ENCODE peak calls at places on chromosomes 4 and X, in ten cellular contexts. One of them, this sample, is unnamed.

GRCh38 chr4:127210877-127211276 is 421.9 kb upstream of the INTU start:
- DNase-seq in K562: no peak
- DNase-seq in GM12865: no peak
- DNase-seq in CD4-positive, alpha-beta T cell: no peak
- DNase-seq in psoas muscle: no peak
- DNase-seq in GM10248: no peak
- DNase-seq in kidney epithelial cell: no peak
- DNase-seq in GM06990: no peak
- DNase-seq in activated CD8-positive, alpha-beta T cell treated with anti-CD3 and anti-CD28 coated beads for 36 hours: no peak
- DNase-seq in suprapubic skin: no peak
- DNase-seq in this sample: no peak

GRCh38 chr4:78520808-78521226 is 30.8 kb upstream of the ANXA3 start:
- DNase-seq in K562: no peak
- DNase-seq in GM12865: no peak
- DNase-seq in CD4-positive, alpha-beta T cell: no peak
- DNase-seq in psoas muscle: no peak
- DNase-seq in GM10248: no peak
- DNase-seq in kidney epithelial cell: no peak
- DNase-seq in GM06990: no peak
- DNase-seq in activated CD8-positive, alpha-beta T cell treated with anti-CD3 and anti-CD28 coated beads for 36 hours: no peak
- DNase-seq in suprapubic skin: no peak
- DNase-seq in this sample: no peak

GRCh38 chr4:162865102-162865501 is 301.6 kb downstream of the NAF1 start:
- DNase-seq in K562: no peak
- DNase-seq in GM12865: peak
- DNase-seq in CD4-positive, alpha-beta T cell: no peak
- DNase-seq in psoas muscle: no peak
- DNase-seq in GM10248: no peak
- DNase-seq in kidney epithelial cell: no peak
- DNase-seq in GM06990: no peak
- DNase-seq in activated CD8-positive, alpha-beta T cell treated with anti-CD3 and anti-CD28 coated beads for 36 hours: peak
- DNase-seq in suprapubic skin: no peak
- DNase-seq in this sample: no peak

GRCh38 chr4:478373-478772 is 20.6 kb downstream of the ZNF721 start:
- DNase-seq in K562: no peak
- DNase-seq in GM12865: no peak
- DNase-seq in CD4-positive, alpha-beta T cell: no peak
- DNase-seq in psoas muscle: no peak
- DNase-seq in GM10248: no peak
- DNase-seq in kidney epithelial cell: no peak
- DNase-seq in GM06990: no peak
- DNase-seq in activated CD8-positive, alpha-beta T cell treated with anti-CD3 and anti-CD28 coated beads for 36 hours: no peak
- DNase-seq in suprapubic skin: no peak
- DNase-seq in this sample: no peak

GRCh38 chr4:24405356-24405755 is 179.0 kb downstream of the DHX15 start:
- DNase-seq in K562: no peak
- DNase-seq in GM12865: no peak
- DNase-seq in CD4-positive, alpha-beta T cell: no peak
- DNase-seq in psoas muscle: no peak
- DNase-seq in GM10248: no peak
- DNase-seq in kidney epithelial cell: no peak
- DNase-seq in GM06990: no peak
- DNase-seq in activated CD8-positive, alpha-beta T cell treated with anti-CD3 and anti-CD28 coated beads for 36 hours: no peak
- DNase-seq in suprapubic skin: no peak
- DNase-seq in this sample: no peak

GRCh38 chr4:76011700-76012387 is 4.5 kb upstream of the CXCL9 start:
- DNase-seq in K562: no peak
- DNase-seq in GM12865: peak
- DNase-seq in CD4-positive, alpha-beta T cell: no peak
- DNase-seq in psoas muscle: no peak
- DNase-seq in GM10248: peak
- DNase-seq in kidney epithelial cell: no peak
- DNase-seq in GM06990: peak
- DNase-seq in activated CD8-positive, alpha-beta T cell treated with anti-CD3 and anti-CD28 coated beads for 36 hours: no peak
- DNase-seq in suprapubic skin: no peak
- DNase-seq in this sample: no peak

GRCh38 chr4:39346856-39347519 is 19.2 kb downstream of the RFC1 start:
- DNase-seq in K562: no peak
- DNase-seq in GM12865: no peak
- DNase-seq in CD4-positive, alpha-beta T cell: no peak
- DNase-seq in psoas muscle: no peak
- DNase-seq in GM10248: no peak
- DNase-seq in kidney epithelial cell: no peak
- DNase-seq in GM06990: no peak
- DNase-seq in activated CD8-positive, alpha-beta T cell treated with anti-CD3 and anti-CD28 coated beads for 36 hours: no peak
- DNase-seq in suprapubic skin: no peak
- DNase-seq in this sample: no peak

GRCh38 chr4:154807042-154807630 is 26.1 kb downstream of the RBM46 start:
- DNase-seq in K562: peak
- DNase-seq in GM12865: peak
- DNase-seq in CD4-positive, alpha-beta T cell: no peak
- DNase-seq in psoas muscle: no peak
- DNase-seq in GM10248: no peak
- DNase-seq in kidney epithelial cell: no peak
- DNase-seq in GM06990: peak
- DNase-seq in activated CD8-positive, alpha-beta T cell treated with anti-CD3 and anti-CD28 coated beads for 36 hours: no peak
- DNase-seq in suprapubic skin: no peak
- DNase-seq in this sample: no peak

GRCh38 chr4:130712038-130712437 is 1616.1 kb downstream of the C4orf33 start:
- DNase-seq in K562: no peak
- DNase-seq in GM12865: no peak
- DNase-seq in CD4-positive, alpha-beta T cell: no peak
- DNase-seq in psoas muscle: no peak
- DNase-seq in GM10248: no peak
- DNase-seq in kidney epithelial cell: peak
- DNase-seq in GM06990: no peak
- DNase-seq in activated CD8-positive, alpha-beta T cell treated with anti-CD3 and anti-CD28 coated beads for 36 hours: no peak
- DNase-seq in suprapubic skin: no peak
- DNase-seq in this sample: no peak

GRCh38 chr4:120760047-120760446 is 162.5 kb downstream of the PRDM5 start:
- DNase-seq in K562: no peak
- DNase-seq in GM12865: no peak
- DNase-seq in CD4-positive, alpha-beta T cell: no peak
- DNase-seq in psoas muscle: no peak
- DNase-seq in GM10248: no peak
- DNase-seq in kidney epithelial cell: no peak
- DNase-seq in GM06990: no peak
- DNase-seq in activated CD8-positive, alpha-beta T cell treated with anti-CD3 and anti-CD28 coated beads for 36 hours: no peak
- DNase-seq in suprapubic skin: no peak
- DNase-seq in this sample: no peak

GRCh38 chr4:99763635-99764101 is 53.0 kb upstream of the DAPP1 start:
- DNase-seq in K562: no peak
- DNase-seq in GM12865: no peak
- DNase-seq in CD4-positive, alpha-beta T cell: no peak
- DNase-seq in psoas muscle: no peak
- DNase-seq in GM10248: no peak
- DNase-seq in kidney epithelial cell: peak
- DNase-seq in GM06990: no peak
- DNase-seq in activated CD8-positive, alpha-beta T cell treated with anti-CD3 and anti-CD28 coated beads for 36 hours: peak
- DNase-seq in suprapubic skin: no peak
- DNase-seq in this sample: no peak

DNA sequence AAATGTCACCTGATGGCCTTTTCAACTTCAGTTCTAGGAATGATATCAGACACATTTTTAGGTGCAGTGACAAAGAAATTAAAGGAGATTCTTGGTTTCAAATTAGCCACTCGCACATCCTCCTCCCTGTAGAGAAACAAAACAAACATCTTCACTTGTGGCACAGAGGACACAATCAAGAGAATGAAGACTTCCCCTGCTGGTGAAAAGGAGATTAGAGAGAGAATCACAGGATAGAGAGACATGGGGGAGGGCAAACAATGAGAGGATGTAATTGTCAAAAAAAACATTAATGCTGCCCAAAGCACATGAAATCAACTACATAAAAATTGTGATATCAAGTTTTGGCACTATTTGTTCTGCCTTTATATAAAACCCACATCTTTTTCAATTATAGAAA is 34.5 kb downstream of the ACE2 start:
- DNase-seq in K562: no peak
- DNase-seq in GM12865: no peak
- DNase-seq in CD4-positive, alpha-beta T cell: no peak
- DNase-seq in psoas muscle: no peak
- DNase-seq in GM10248: no peak
- DNase-seq in kidney epithelial cell: no peak
- DNase-seq in GM06990: no peak
- DNase-seq in activated CD8-positive, alpha-beta T cell treated with anti-CD3 and anti-CD28 coated beads for 36 hours: no peak
- DNase-seq in suprapubic skin: no peak
- DNase-seq in this sample: no peak
- TF ChIP-seq CTCF in K562: no peak
- TF ChIP-seq CTCF in GM12865: no peak
- TF ChIP-seq CTCF in CD4-positive, alpha-beta T cell: no peak
- TF ChIP-seq CTCF in psoas muscle: no peak
- TF ChIP-seq CTCF in GM10248: no peak
- TF ChIP-seq CTCF in kidney epithelial cell: no peak
- TF ChIP-seq CTCF in GM06990: peak
- TF ChIP-seq CTCF in activated CD8-positive, alpha-beta T cell treated with anti-CD3 and anti-CD28 coated beads for 36 hours: no peak
- TF ChIP-seq CTCF in suprapubic skin: no peak
- TF ChIP-seq CTCF in this sample: no peak

GRCh38 chr4:168715889-168716288 is 219.0 kb downstream of the PALLD start:
- DNase-seq in K562: no peak
- DNase-seq in GM12865: no peak
- DNase-seq in CD4-positive, alpha-beta T cell: no peak
- DNase-seq in psoas muscle: no peak
- DNase-seq in GM10248: no peak
- DNase-seq in kidney epithelial cell: no peak
- DNase-seq in GM06990: no peak
- DNase-seq in activated CD8-positive, alpha-beta T cell treated with anti-CD3 and anti-CD28 coated beads for 36 hours: no peak
- DNase-seq in suprapubic skin: no peak
- DNase-seq in this sample: no peak

GRCh38 chr4:168719725-168720124 is 222.9 kb downstream of the PALLD start:
- DNase-seq in K562: no peak
- DNase-seq in GM12865: no peak
- DNase-seq in CD4-positive, alpha-beta T cell: no peak
- DNase-seq in psoas muscle: no peak
- DNase-seq in GM10248: no peak
- DNase-seq in kidney epithelial cell: no peak
- DNase-seq in GM06990: no peak
- DNase-seq in activated CD8-positive, alpha-beta T cell treated with anti-CD3 and anti-CD28 coated beads for 36 hours: no peak
- DNase-seq in suprapubic skin: no peak
- DNase-seq in this sample: no peak

GRCh38 chr4:168717852-168718251 is 221.0 kb downstream of the PALLD start:
- DNase-seq in K562: no peak
- DNase-seq in GM12865: no peak
- DNase-seq in CD4-positive, alpha-beta T cell: no peak
- DNase-seq in psoas muscle: no peak
- DNase-seq in GM10248: no peak
- DNase-seq in kidney epithelial cell: no peak
- DNase-seq in GM06990: no peak
- DNase-seq in activated CD8-positive, alpha-beta T cell treated with anti-CD3 and anti-CD28 coated beads for 36 hours: no peak
- DNase-seq in suprapubic skin: no peak
- DNase-seq in this sample: no peak

GRCh38 chr4:168713193-168713592 is 216.3 kb downstream of the PALLD start:
- DNase-seq in K562: no peak
- DNase-seq in GM12865: no peak
- DNase-seq in CD4-positive, alpha-beta T cell: no peak
- DNase-seq in psoas muscle: no peak
- DNase-seq in GM10248: no peak
- DNase-seq in kidney epithelial cell: no peak
- DNase-seq in GM06990: no peak
- DNase-seq in activated CD8-positive, alpha-beta T cell treated with anti-CD3 and anti-CD28 coated beads for 36 hours: no peak
- DNase-seq in suprapubic skin: no peak
- DNase-seq in this sample: no peak

DNA sequence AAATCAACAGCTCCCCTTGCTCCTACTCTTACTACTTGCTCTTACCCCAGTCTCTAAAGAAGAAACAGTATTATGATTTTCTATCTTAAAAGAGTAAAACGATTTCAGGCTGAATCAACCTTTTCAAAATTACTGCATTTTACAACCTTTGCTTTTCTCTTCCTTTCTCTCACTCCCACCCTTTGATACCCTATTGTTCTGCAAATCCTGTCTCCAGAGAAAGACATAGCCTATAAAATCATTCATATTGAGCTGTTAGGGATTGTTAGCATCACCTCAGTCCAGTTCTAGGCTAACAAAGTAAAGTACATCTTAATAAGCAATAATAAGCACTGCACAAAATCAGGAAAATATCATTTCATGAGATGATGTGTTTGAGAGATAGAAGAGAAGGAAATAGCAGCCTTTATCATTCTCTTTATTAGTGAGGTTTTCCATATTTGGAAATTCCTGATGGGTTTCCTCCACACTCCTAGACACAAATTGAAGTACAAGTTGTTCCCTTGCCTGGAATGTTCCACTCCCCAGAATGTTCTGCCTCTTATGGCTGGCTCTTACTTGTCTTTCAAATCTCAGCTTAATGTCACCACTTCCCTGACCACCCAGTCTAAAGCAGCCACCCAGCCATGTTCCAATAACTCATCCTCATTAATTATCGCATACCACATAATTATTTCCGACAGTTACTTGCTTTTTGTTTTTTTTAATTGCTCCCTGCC is 219.7 kb downstream of the PALLD start:
- DNase-seq in K562: no peak
- DNase-seq in GM12865: no peak
- DNase-seq in CD4-positive, alpha-beta T cell: no peak
- DNase-seq in psoas muscle: no peak
- DNase-seq in GM10248: no peak
- DNase-seq in kidney epithelial cell: no peak
- DNase-seq in GM06990: no peak
- DNase-seq in activated CD8-positive, alpha-beta T cell treated with anti-CD3 and anti-CD28 coated beads for 36 hours: no peak
- DNase-seq in suprapubic skin: no peak
- DNase-seq in this sample: no peak
- TF ChIP-seq CTCF in K562: no peak
- TF ChIP-seq CTCF in GM12865: no peak
- TF ChIP-seq CTCF in CD4-positive, alpha-beta T cell: no peak
- TF ChIP-seq CTCF in psoas muscle: no peak
- TF ChIP-seq CTCF in GM10248: no peak
- TF ChIP-seq CTCF in kidney epithelial cell: no peak
- TF ChIP-seq CTCF in GM06990: no peak
- TF ChIP-seq CTCF in activated CD8-positive, alpha-beta T cell treated with anti-CD3 and anti-CD28 coated beads for 36 hours: no peak
- TF ChIP-seq CTCF in suprapubic skin: no peak
- TF ChIP-seq CTCF in this sample: no peak

GRCh38 chr4:140359571-140360427 is 13.6 kb upstream of the SCOC start:
- DNase-seq in K562: peak
- DNase-seq in GM12865: peak
- DNase-seq in CD4-positive, alpha-beta T cell: peak
- DNase-seq in psoas muscle: peak
- DNase-seq in GM10248: peak
- DNase-seq in kidney epithelial cell: no peak
- DNase-seq in GM06990: peak
- DNase-seq in activated CD8-positive, alpha-beta T cell treated with anti-CD3 and anti-CD28 coated beads for 36 hours: peak
- DNase-seq in suprapubic skin: peak
- DNase-seq in this sample: peak
- TF ChIP-seq CTCF in K562: peak
- TF ChIP-seq CTCF in GM12865: peak
- TF ChIP-seq CTCF in CD4-positive, alpha-beta T cell: peak
- TF ChIP-seq CTCF in psoas muscle: peak
- TF ChIP-seq CTCF in GM10248: peak
- TF ChIP-seq CTCF in kidney epithelial cell: peak
- TF ChIP-seq CTCF in GM06990: peak
- TF ChIP-seq CTCF in activated CD8-positive, alpha-beta T cell treated with anti-CD3 and anti-CD28 coated beads for 36 hours: peak
- TF ChIP-seq CTCF in suprapubic skin: peak
- TF ChIP-seq CTCF in this sample: peak

DNA sequence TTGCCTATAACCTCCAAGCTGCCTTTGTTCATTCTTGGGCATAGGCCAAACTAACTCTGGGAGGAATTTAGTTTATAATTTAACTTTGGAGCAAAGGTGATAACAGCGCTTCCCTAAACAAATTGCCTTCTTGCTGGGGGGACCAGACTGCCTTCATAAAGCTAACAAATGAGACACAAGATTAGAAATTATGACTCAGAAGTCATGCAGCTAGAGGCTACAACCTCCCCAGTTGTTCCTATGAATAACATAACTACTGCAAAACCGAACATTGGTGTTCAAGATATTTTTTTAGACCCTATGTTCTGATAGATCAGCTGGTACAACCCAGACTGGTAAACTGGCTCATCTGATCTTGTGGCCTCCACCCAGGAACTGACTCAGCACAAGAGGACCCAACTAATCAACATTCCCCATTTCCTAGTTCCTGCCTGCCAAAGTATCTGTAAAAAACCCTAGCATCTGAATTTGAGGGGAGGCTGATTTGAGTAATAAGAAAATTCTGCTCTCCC is 22.0 kb upstream of the TMPRSS11B start:
- DNase-seq in K562: no peak
- DNase-seq in GM12865: no peak
- DNase-seq in CD4-positive, alpha-beta T cell: no peak
- DNase-seq in psoas muscle: no peak
- DNase-seq in GM10248: no peak
- DNase-seq in kidney epithelial cell: no peak
- DNase-seq in GM06990: no peak
- DNase-seq in activated CD8-positive, alpha-beta T cell treated with anti-CD3 and anti-CD28 coated beads for 36 hours: no peak
- DNase-seq in suprapubic skin: no peak
- DNase-seq in this sample: no peak
- TF ChIP-seq CTCF in K562: no peak
- TF ChIP-seq CTCF in GM12865: no peak
- TF ChIP-seq CTCF in CD4-positive, alpha-beta T cell: no peak
- TF ChIP-seq CTCF in psoas muscle: no peak
- TF ChIP-seq CTCF in GM10248: no peak
- TF ChIP-seq CTCF in kidney epithelial cell: no peak
- TF ChIP-seq CTCF in GM06990: no peak
- TF ChIP-seq CTCF in activated CD8-positive, alpha-beta T cell treated with anti-CD3 and anti-CD28 coated beads for 36 hours: no peak
- TF ChIP-seq CTCF in suprapubic skin: no peak
- TF ChIP-seq CTCF in this sample: no peak